ENCODE peak calls at places on chromosomes 12 and 14, in ten cellular contexts. K is GM23338, J is fibroblast of lung, M is sigmoid colon, P is lower lobe of right lung, H is HepG2, X is ovary, E is left lung, V is body of pancreas, Q is tibial artery. C is an unnamed sample. For H3K36me3, the result is how much of the 10 kb centered on the place peaks cover.

GRCh38 chr12:65977384-65977783 is 153.1 kb downstream of the HMGA2 start:
- DNase-seq in K (no peak), J (peak), M (no peak), P (no peak), H (no peak), X (no peak), E (no peak), V (no peak), Q (no peak), C (no peak)

GRCh38 chr12:3123729-3124128 is 46.5 kb downstream of the TSPAN9 start:
- DNase-seq in K (no peak), J (peak), M (no peak), P (no peak), H (no peak), X (no peak), E (no peak), V (no peak), Q (no peak), C (no peak)

GRCh38 chr12:30847259-30847658 is 79.3 kb upstream of the TSPAN11 start:
- DNase-seq in K (peak), J (peak), M (no peak), P (no peak), H (peak), X (no peak), E (no peak), V (no peak), Q (no peak), C (no peak)

GRCh38 chr14:55332654-55333570 is 61.7 kb downstream of the FBXO34 start:
- DNase-seq in K (no peak), J (peak), M (no peak), P (no peak), H (no peak), X (no peak), E (no peak), V (no peak), Q (no peak), C (no peak)

GRCh38 chr12:91009319-91009950 is 4.7 kb upstream of the EPYC start:
- DNase-seq in K (no peak), J (peak), M (no peak), P (no peak), H (no peak), X (no peak), E (no peak), V (no peak), Q (no peak), C (no peak)

GRCh38 chr14:102164241-102164641 is 24.5 kb downstream of the WDR20 start:
- DNase-seq in K (no peak), J (peak), M (no peak), P (no peak), H (no peak), X (no peak), E (no peak), V (no peak), Q (peak), C (no peak)

GRCh38 chr12:57864382-57864781 is 17.9 kb upstream of the CTDSP2 start:
- DNase-seq in K (peak), J (peak), M (peak), P (no peak), H (no peak), X (no peak), E (no peak), V (no peak), Q (no peak), C (no peak)

GRCh38 chr12:103495783-103496456 is at the start of gene C12orf42:
- DNase-seq in K (peak), J (no peak), M (no peak), P (peak), H (no peak), X (no peak), E (no peak), V (no peak), Q (no peak), C (no peak)

GRCh38 chr14:104872469-104873341 is 7.6 kb downstream of the CEP170B start:
- DNase-seq in K (peak), J (peak), M (no peak), P (peak), H (no peak), X (no peak), E (no peak), V (no peak), Q (no peak), C (peak)

GRCh38 chr14:93788557-93789365 is 476 bp upstream of the PRIMA1 start:
- DNase-seq in K (peak), J (no peak), M (peak), P (no peak), H (no peak), X (peak), E (no peak), V (no peak), Q (peak), C (peak)

GRCh38 chr12:29782821-29783772 is 645 bp downstream of the TMTC1 start:
- DNase-seq in K (peak), J (peak), M (peak), P (peak), H (no peak), X (peak), E (peak), V (peak), Q (peak), C (peak)

GRCh38 chr14:72892879-72893635 is 844 bp downstream of the DPF3 start:
- DNase-seq in K (peak), J (peak), M (no peak), P (peak), H (no peak), X (peak), E (no peak), V (peak), Q (no peak), C (no peak)

GRCh38 chr14:20631821-20632389 is 9.6 kb downstream of the OR6S1 start:
- DNase-seq in K (peak), J (peak), M (peak), P (peak), H (peak), X (peak), E (peak), V (peak), Q (peak), C (no peak)

GRCh38 chr12:40692617-40693502 is 621 bp downstream of the CNTN1 start:
- DNase-seq in K (peak), J (no peak), M (peak), P (peak), H (no peak), X (peak), E (peak), V (peak), Q (no peak), C (no peak)

GRCh38 chr12:67068773-67069450 is 200.2 kb upstream of the CAND1 start:
- DNase-seq in K (peak), J (peak), M (peak), P (peak), H (peak), X (peak), E (peak), V (peak), Q (no peak), C (no peak)

GRCh38 chr12:108611884-108612415 is 14.1 kb upstream of the TMEM119 start:
- DNase-seq in K (peak), J (peak), M (no peak), P (no peak), H (peak), X (no peak), E (no peak), V (no peak), Q (no peak), C (no peak)

GRCh38 chr12:124653169-124653931 is 85.9 kb upstream of the NCOR2 start:
- DNase-seq in K (no peak), J (no peak), M (no peak), P (no peak), H (no peak), X (no peak), E (no peak), V (no peak), Q (no peak), C (no peak)

GRCh38 chr14:83660597-83660996 is 1869.3 kb upstream of the FLRT2 start:
- DNase-seq in K (no peak), J (no peak), M (no peak), P (no peak), H (no peak), X (no peak), E (no peak), V (no peak), Q (no peak), C (no peak)

GRCh38 chr12:52916225-52916624 is 11.3 kb upstream of the KRT8 start:
- DNase-seq in K (no peak), J (no peak), M (no peak), P (no peak), H (no peak), X (no peak), E (no peak), V (no peak), Q (no peak), C (no peak)

GRCh38 chr12:101581190-101581589 is 13.6 kb upstream of the MYBPC1 start:
- DNase-seq in K (no peak), J (no peak), M (no peak), P (no peak), H (no peak), X (no peak), E (no peak), V (no peak), Q (no peak), C (no peak)

GRCh38 chr14:64937821-64938193 is 4.7 kb downstream of the GPX2 start:
- DNase-seq in K (no peak), J (peak), M (no peak), P (no peak), H (peak), X (no peak), E (no peak), V (no peak), Q (no peak), C (no peak)
- TF ChIP-seq CTCF in K (peak), J (peak), M (no peak), P (peak), H (peak), X (no peak), E (peak), V (no peak), Q (peak), C (peak)

GRCh38 chr14:30585204-30585603 is 26.2 kb downstream of the G2E3 start:
- DNase-seq in K (no peak), J (no peak), M (no peak), P (no peak), H (no peak), X (no peak), E (no peak), V (no peak), Q (no peak), C (no peak)
- H3K36me3 ChIP-seq in K (under half), J (under half), M (under half), P (under half), H (under half), X (under half), E (under half), V (under half), Q (under half), C (under half)

GRCh38 chr14:99576761-99577705 is 27.0 kb downstream of the CCDC85C start:
- DNase-seq in K (no peak), J (peak), M (no peak), P (no peak), H (no peak), X (peak), E (no peak), V (no peak), Q (no peak), C (no peak)

GRCh38 chr14:99574099-99574880 is 29.7 kb downstream of the CCDC85C start:
- DNase-seq in K (peak), J (peak), M (no peak), P (peak), H (peak), X (peak), E (peak), V (peak), Q (no peak), C (no peak)

GRCh38 chr14:99573436-99574098 is 30.4 kb downstream of the CCDC85C start:
- DNase-seq in K (no peak), J (no peak), M (no peak), P (no peak), H (no peak), X (no peak), E (no peak), V (no peak), Q (no peak), C (no peak)

GRCh38 chr14:99576304-99576703 is 27.7 kb downstream of the CCDC85C start:
- DNase-seq in K (no peak), J (no peak), M (no peak), P (no peak), H (no peak), X (no peak), E (no peak), V (no peak), Q (no peak), C (no peak)

DNA sequence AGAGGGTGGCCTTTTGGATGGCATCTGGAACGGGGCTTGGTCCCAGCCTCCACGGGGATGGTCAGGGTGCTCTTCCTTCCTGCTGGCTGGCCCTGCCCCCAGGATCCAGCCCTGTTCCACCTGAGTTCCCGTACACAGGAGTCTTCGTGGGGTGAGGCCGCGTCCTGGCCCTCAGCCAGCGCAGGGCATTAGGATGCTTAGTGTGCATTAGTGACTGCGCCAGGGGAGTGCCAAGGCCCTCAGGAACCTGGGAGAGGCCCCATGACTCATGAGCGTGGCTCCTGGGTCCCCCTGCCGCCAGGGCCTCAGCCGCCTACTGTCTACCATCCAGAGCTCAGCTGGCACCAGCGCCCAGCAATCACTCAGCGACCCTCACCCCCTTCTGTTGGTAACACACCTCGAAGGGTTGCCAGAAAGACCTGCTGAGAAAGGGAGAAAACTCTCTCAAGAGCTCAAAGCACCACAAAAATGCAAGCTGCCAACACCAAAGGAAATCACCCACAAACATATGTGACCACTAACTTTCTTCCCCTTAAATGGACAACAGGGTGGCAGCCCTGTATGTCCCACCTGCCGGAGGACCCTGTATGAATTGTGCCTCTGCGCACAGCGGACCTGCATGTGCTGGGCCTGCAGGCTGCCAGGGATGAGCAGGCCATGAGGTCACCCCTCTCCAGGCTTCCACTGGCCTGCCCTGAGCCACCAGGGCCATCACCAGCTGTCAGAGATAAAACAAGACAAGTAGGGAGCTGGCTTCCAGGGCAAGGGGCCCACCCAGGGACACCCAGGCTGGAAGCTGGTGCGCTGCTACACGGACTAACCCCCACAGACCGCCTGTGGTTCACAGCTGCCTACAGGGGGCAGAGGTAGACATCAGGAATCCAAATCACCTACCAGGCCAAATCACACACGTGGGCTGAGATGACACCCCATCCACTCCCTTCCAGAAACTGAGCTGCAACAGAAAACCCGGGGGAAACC is 28.7 kb downstream of the CCDC85C start:
- DNase-seq in K (no peak), J (peak), M (no peak), P (peak), H (peak), X (no peak), E (peak), V (peak), Q (no peak), C (no peak)
- TF ChIP-seq CTCF in K (peak), J (no peak), M (peak), P (peak), H (peak), X (peak), E (no peak), V (no peak), Q (no peak), C (no peak)

DNA sequence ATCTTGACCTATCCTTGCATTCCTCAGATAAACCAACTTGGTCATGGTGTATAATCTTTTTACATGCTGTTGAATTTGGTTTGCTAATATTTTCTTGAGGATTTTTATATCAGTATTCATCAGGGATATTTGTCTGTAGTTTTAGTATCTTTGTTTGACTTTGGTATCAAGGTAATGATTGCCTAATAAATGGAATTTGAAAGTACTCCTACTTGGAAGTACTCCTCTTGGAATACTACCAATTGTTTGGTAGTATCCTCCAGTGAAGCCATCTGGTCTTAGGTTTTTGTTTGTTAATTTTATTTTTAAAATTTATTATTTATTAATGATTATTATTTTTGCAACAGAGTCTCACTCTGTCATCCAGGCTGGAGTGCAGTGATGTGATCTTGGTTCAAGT is 85.0 kb downstream of the ATF7IP start:
- DNase-seq in K (no peak), J (no peak), M (no peak), P (no peak), H (no peak), X (no peak), E (no peak), V (no peak), Q (no peak), C (no peak)
- H3K36me3 ChIP-seq in K (under half), J (under half), M (under half), P (half or more), H (under half), X (under half), E (half or more), V (under half), Q (under half), C (under half)

DNA sequence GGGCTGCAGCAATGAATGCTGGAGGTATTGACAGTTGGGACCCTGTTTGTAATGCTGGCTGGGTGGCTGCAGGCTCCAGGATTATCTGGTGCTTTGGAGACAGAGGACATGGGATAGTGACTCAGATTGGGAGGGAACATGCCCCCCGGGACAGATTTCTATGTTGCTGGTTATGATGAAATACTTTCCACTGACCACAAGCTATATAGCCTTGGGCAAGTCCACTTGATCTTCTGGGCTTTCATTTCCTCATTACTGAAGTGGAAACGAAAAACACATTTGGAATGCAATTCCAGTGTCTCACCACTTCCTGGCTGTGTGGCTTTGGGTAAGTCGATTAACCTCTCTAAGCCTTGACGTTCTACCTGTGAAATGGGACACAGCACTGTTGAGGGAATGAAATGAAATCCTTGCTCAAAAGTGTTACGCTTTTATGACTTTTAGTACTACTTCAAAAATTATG is 6.3 kb upstream of the TPCN1 start:
- DNase-seq in K (no peak), J (peak), M (peak), P (peak), H (peak), X (peak), E (peak), V (no peak), Q (peak), C (no peak)
- TF ChIP-seq CTCF in K (no peak), J (no peak), M (no peak), P (no peak), H (no peak), X (peak), E (no peak), V (no peak), Q (no peak), C (no peak)

C was measured in ascending aorta.